ENCODE peak calls at places on chromosomes 11 and 22, in four cellular contexts. C is HepG2, Z is GM12878, A is K562. K is an unnamed sample.
A peak's percentile ranks its signal among the peaks of the same experiment; 100 is the strongest.

GRCh38 chr11:72012897-72013721 is 14.4 kb downstream of the IL18BP start:
- DNase-seq in C (no peak), Z (no peak), A (no peak), K (no peak)

GRCh38 chr22:48750282-48750681 is 1077.4 kb downstream of the BRD1 start:
- DNase-seq in C (no peak), Z (no peak), A (no peak), K (no peak)

GRCh38 chr11:2302844-2303626 is 1.2 kb downstream of the TSPAN32 start:
- DNase-seq in C (no peak), Z (no peak), A (no peak), K (peak; percentile 74)

GRCh38 chr22:47884775-47885174 is 1122.3 kb downstream of the TBC1D22A start:
- DNase-seq in C (no peak), Z (no peak), A (no peak), K (no peak)

GRCh38 chr11:94933225-94934130 is 39.9 kb downstream of the CWC15 start:
- DNase-seq in C (no peak), Z (no peak), A (no peak), K (peak; percentile 35)

GRCh38 chr11:7639643-7640025 is 33.7 kb downstream of the CYB5R2 start:
- DNase-seq in C (no peak), Z (no peak), A (no peak), K (no peak)

GRCh38 chr11:14184548-14184947 is 174.4 kb downstream of the RRAS2 start:
- DNase-seq in C (peak; percentile 5), Z (no peak), A (no peak), K (no peak)

GRCh38 chr11:122101625-122102291 is 14.3 kb downstream of the BLID start:
- DNase-seq in C (peak; percentile 20), Z (no peak), A (no peak), K (peak; percentile 58)

GRCh38 chr11:116294630-116295029 is 478.2 kb downstream of the BUD13 start:
- DNase-seq in C (peak; percentile 39), Z (no peak), A (no peak), K (no peak)

GRCh38 chr11:45204761-45205160 is 58.3 kb downstream of the PRDM11 start:
- DNase-seq in C (no peak), Z (no peak), A (peak; percentile 13), K (no peak)

GRCh38 chr22:47063606-47064005 is 301.2 kb downstream of the TBC1D22A start:
- DNase-seq in C (no peak), Z (no peak), A (no peak), K (no peak)

GRCh38 chr11:32852142-32852541 is 22.4 kb downstream of the PRRG4 start:
- DNase-seq in C (no peak), Z (no peak), A (no peak), K (no peak)

GRCh38 chr11:8871283-8871775 is 39.7 kb upstream of the AKIP1 start:
- DNase-seq in C (peak; percentile 26), Z (no peak), A (no peak), K (peak; percentile 85)

GRCh38 chr11:26905368-26905767 is 88.5 kb upstream of the FIBIN start:
- DNase-seq in C (no peak), Z (no peak), A (no peak), K (peak; percentile 2)

GRCh38 chr11:70080763-70081162 is 2.6 kb downstream of the ANO1 start:
- DNase-seq in C (no peak), Z (no peak), A (peak; percentile 8), K (no peak)

GRCh38 chr11:105468154-105468553 is 141.7 kb upstream of the GRIA4 start:
- DNase-seq in C (no peak), Z (no peak), A (no peak), K (no peak)

GRCh38 chr22:41620646-41621098 is at the start of gene DESI1:
- DNase-seq in C (peak; percentile 21), Z (no peak), A (peak; percentile 45), K (no peak)

GRCh38 chr11:122077459-122077858 is 38.6 kb downstream of the BLID start:
- DNase-seq in C (no peak), Z (no peak), A (no peak), K (no peak)

GRCh38 chr11:102268083-102268984 is 49.0 kb upstream of the BIRC3 start:
- DNase-seq in C (peak; percentile 79), Z (peak; percentile 17), A (peak; percentile 91), K (peak; percentile 80)

GRCh38 chr11:1117970-1118369 is 39.8 kb upstream of the MUC5AC start:
- DNase-seq in C (no peak), Z (no peak), A (no peak), K (peak; percentile 18)

GRCh38 chr11:114226283-114226859 is 69.8 kb upstream of the NNMT start:
- DNase-seq in C (no peak), Z (no peak), A (no peak), K (no peak)

GRCh38 chr11:113147249-113147648 is 167.1 kb upstream of the TTC12 start:
- DNase-seq in C (no peak), Z (no peak), A (no peak), K (no peak)

GRCh38 chr11:104390696-104391095 is 226.7 kb upstream of the PDGFD start:
- DNase-seq in C (no peak), Z (no peak), A (no peak), K (no peak)

GRCh38 chr22:37223965-37224551 is 11.8 kb upstream of the SSTR3 start:
- DNase-seq in C (no peak), Z (no peak), A (no peak), K (no peak)

GRCh38 chr22:21758056-21758455 is 22.5 kb upstream of the YPEL1 start:
- DNase-seq in C (no peak), Z (no peak), A (no peak), K (no peak)

GRCh38 chr22:22884888-22885840 is 2.5 kb upstream of the IGLL5 start:
- DNase-seq in C (no peak), Z (no peak), A (no peak), K (no peak)

GRCh38 chr11:112877561-112877960 is 83.7 kb upstream of the NCAM1 start:
- DNase-seq in C (no peak), Z (no peak), A (no peak), K (peak; percentile 23)

GRCh38 chr22:21587803-21588611 is 20.5 kb downstream of the UBE2L3 start:
- DNase-seq in C (no peak), Z (peak; percentile 78), A (peak; percentile 96), K (no peak)

DNA sequence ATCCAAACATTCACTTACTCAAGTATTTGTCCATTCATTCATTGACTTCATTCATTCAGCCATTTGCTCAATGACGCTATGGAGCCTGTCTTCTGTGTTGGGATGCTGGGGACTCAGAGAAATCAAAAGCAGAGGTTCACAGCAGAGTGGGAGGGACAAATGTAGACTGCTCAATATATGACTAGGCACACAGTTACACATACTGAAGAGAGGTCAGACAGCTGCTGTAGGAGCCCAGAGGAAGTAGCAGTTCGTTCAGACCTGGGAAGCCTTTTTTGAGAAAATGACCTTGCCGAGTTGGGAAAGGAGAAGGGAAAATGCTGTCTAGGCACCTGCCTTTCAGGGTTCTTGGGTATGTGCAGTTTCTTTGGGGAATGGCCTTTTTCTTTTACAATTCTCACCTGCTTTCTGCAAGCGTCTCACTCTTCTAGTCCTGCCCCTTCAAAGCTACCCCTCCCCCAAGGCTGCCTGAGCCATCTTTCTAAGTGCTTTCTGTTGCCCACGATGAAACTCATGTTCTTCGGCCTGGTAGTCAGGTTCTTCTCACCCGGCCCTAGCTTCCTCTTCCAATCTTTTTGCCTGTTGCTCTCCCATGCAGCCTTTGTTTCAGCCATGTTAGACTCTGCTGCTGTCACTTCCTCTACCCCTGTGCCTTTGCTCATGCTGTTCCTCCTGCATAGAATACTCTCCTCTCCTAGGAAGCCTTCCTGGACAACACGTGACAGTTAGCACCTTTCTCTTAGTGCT is 4.2 kb upstream of the UVRAG start:
- DNase-seq in C (no peak), Z (peak; percentile 71), A (no peak), K (no peak)
- TF ChIP-seq USF2 in C (no peak), Z (no peak), A (no peak), K (no peak)

DNA sequence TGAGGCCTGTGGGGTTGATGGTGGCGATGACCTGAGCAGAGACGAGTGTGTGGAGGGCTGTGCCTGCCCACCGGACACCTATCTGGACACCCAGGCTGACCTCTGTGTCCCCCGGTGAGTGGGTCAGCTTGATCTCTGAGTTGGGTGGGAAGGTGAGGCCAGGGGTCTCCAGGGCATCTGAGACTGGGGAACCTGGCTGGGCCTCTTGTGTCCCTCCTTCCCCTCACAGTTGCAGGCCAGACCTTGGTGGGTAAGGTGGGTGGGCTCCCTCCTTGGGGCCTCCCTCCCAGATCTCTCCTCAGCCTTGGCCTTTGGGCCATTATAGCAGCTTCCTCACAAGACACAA is 27.7 kb downstream of the OTOG start:
- DNase-seq in C (no peak), Z (no peak), A (no peak), K (no peak)
- TF ChIP-seq ZBTB33 in C (no peak), Z (no peak), A (no peak), K (no peak)

GRCh38 chr11:58739725-58740430 is 8.1 kb upstream of the GLYAT start:
- DNase-seq in C (no peak), Z (no peak), A (peak; percentile 78), K (no peak)
- H2AFZ ChIP-seq in C (no peak overlapping the region), Z (no peak overlapping the region), A (no peak overlapping the region), K (no peak overlapping the region)

GRCh38 chr22:27274770-27275449 is 526.6 kb downstream of the MN1 start:
- DNase-seq in C (no peak), Z (no peak), A (no peak), K (no peak)

GRCh38 chr22:27284314-27284713 is 517.2 kb downstream of the MN1 start:
- DNase-seq in C (no peak), Z (no peak), A (no peak), K (no peak)

GRCh38 chr22:27283714-27284113 is 517.8 kb downstream of the MN1 start:
- DNase-seq in C (no peak), Z (no peak), A (peak; percentile 26), K (no peak)

GRCh38 chr22:27283240-27283639 is 518.3 kb downstream of the MN1 start:
- DNase-seq in C (no peak), Z (no peak), A (no peak), K (no peak)

GRCh38 chr22:27278986-27279385 is 522.6 kb downstream of the MN1 start:
- DNase-seq in C (no peak), Z (no peak), A (no peak), K (no peak)
- TF ChIP-seq USF2 in C (no peak), Z (no peak), A (no peak), K (no peak)

GRCh38 chr22:32123657-32124056 is 35.4 kb downstream of the C22orf42 start:
- DNase-seq in C (no peak), Z (no peak), A (no peak), K (no peak)
- TF ChIP-seq ZBTB33 in C (no peak), Z (no peak), A (no peak), K (no peak)

DNA sequence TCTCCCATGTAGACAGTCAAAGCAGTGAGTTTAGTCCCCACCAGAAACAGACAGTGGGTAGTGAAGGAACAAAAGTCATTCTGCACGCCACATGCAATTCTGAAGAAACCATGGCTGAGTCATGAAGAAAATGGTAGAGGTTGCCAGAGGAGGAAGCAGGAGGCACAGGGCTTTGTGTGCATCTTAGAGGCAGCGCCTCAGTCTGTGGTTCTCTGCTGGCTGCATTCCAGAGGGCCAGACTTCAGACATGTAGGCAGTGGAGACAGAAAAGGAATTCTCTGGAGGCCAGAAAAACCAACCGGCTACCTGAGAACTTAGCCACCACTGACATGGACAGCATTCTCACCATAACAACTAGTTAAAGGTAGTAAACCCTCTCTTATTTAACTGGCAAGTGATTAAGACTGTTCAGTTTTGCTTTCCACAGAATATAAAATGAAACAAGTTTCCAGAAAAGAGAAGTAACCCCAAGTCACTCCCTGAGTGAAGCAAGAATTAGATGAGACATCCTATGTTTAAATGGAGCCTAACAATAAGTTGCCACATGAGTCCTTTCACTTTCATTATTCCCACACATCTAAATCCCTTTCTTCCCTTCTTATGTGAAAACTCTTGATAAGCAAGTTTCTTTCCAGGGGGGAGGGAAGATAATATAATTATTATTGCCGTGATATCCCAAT is 556.1 kb downstream of the SOX6 start:
- DNase-seq in C (no peak), Z (no peak), A (no peak), K (no peak)
- H2AFZ ChIP-seq in C (no peak overlapping the region), Z (no peak overlapping the region), A (no peak overlapping the region), K (no peak overlapping the region)

K was measured in SK-N-SH.